ENCODE peak calls at places on chromosomes 2 and 18, in ten cellular contexts. U is uterus, F is lung, M is A549, Q is left lung, T is right lobe of liver, J is PC-3, X is heart right ventricle, P is cardiac muscle cell, G is right atrium auricular region. C is an unnamed sample. For H3K4me1, the result is how much of the 10 kb centered on the place peaks cover.

GRCh38 chr2:3189076-3189591 is 188.5 kb downstream of the EIPR1 start:
- DNase-seq in U (no peak), G (no peak), Q (no peak), T (no peak), M (no peak), F (no peak), J (peak), P (no peak), X (no peak), C (peak)

GRCh38 chr2:176085861-176086771 is 2.4 kb upstream of the EVX2 start:
- DNase-seq in X (no peak), G (no peak), F (no peak), Q (no peak), M (peak), T (peak), J (peak), P (peak), U (no peak), C (peak)

GRCh38 chr2:165874445-165875039 is 79.0 kb downstream of the TTC21B start:
- DNase-seq in J (peak), Q (no peak), X (no peak), M (peak), P (peak), F (no peak), T (no peak), U (no peak), G (no peak), C (no peak)

GRCh38 chr2:102425441-102426132 is 2.6 kb downstream of the IL18RAP start:
- DNase-seq in T (no peak), X (no peak), G (no peak), Q (no peak), P (no peak), M (no peak), U (no peak), J (no peak), F (no peak), C (no peak)

GRCh38 chr2:74735544-74735943 is 81.5 kb downstream of the SEMA4F start:
- DNase-seq in X (no peak), Q (no peak), F (no peak), J (peak), M (no peak), T (no peak), P (no peak), G (no peak), U (no peak), C (no peak)

GRCh38 chr2:106104332-106105062 is 89.6 kb downstream of the UXS1 start:
- DNase-seq in U (no peak), P (peak), T (no peak), G (no peak), F (peak), J (peak), M (peak), X (no peak), Q (no peak), C (peak)

GRCh38 chr2:239283961-239284801 is 116.6 kb downstream of the HDAC4 start:
- DNase-seq in P (no peak), X (peak), G (no peak), M (no peak), T (no peak), F (no peak), U (no peak), J (no peak), Q (peak), C (peak)

GRCh38 chr2:48414980-48415764 is 114.8 kb upstream of the STON1 start:
- DNase-seq in M (no peak), X (no peak), G (no peak), J (no peak), Q (peak), U (no peak), T (peak), F (no peak), P (peak), C (no peak)

GRCh38 chr2:206962966-206963365 is 23.6 kb downstream of the CPO start:
- DNase-seq in U (no peak), Q (no peak), F (no peak), G (no peak), J (no peak), T (no peak), X (no peak), P (no peak), M (no peak), C (no peak)

GRCh38 chr2:240840435-240841060 is 20.5 kb upstream of the KIF1A start:
- DNase-seq in M (peak), Q (no peak), P (peak), X (peak), T (no peak), U (no peak), J (peak), G (no peak), F (peak), C (no peak)

GRCh38 chr2:110157153-110157793 is 41.7 kb upstream of the MALL start:
- DNase-seq in X (no peak), T (no peak), J (peak), P (peak), M (peak), Q (no peak), U (no peak), G (no peak), F (peak), C (peak)

GRCh38 chr2:24926602-24927252 is 6.7 kb upstream of the ADCY3 start:
- DNase-seq in T (peak), P (peak), U (peak), F (peak), M (no peak), G (peak), X (peak), J (no peak), Q (peak), C (no peak)

GRCh38 chr2:127413782-127414743 is 4.2 kb upstream of the PROC start:
- DNase-seq in T (no peak), P (peak), X (no peak), U (no peak), M (peak), F (no peak), G (no peak), Q (no peak), J (peak), C (no peak)

GRCh38 chr2:193561054-193561453 is 1366.3 kb upstream of the TMEFF2 start:
- DNase-seq in T (no peak), G (no peak), X (no peak), M (no peak), U (no peak), Q (no peak), F (no peak), J (no peak), P (no peak), C (no peak)

GRCh38 chr2:227043981-227044380 is 120.0 kb downstream of the COL4A4 start:
- DNase-seq in G (no peak), T (no peak), F (no peak), X (no peak), M (no peak), U (no peak), Q (no peak), P (no peak), J (no peak), C (no peak)

GRCh38 chr2:232543928-232544631 is 4.6 kb downstream of the CHRNG start:
- DNase-seq in U (peak), Q (no peak), F (no peak), M (no peak), X (no peak), T (peak), P (no peak), J (no peak), G (no peak), C (no peak)

GRCh38 chr2:113791697-113792590 is 35.5 kb upstream of the SLC35F5 start:
- DNase-seq in M (peak), F (no peak), U (no peak), P (no peak), J (peak), G (no peak), X (no peak), T (no peak), Q (no peak), C (no peak)

GRCh38 chr2:82169379-82169778 is 1864.8 kb upstream of the LRRTM1 start:
- DNase-seq in G (no peak), P (no peak), M (no peak), X (no peak), U (no peak), T (no peak), J (no peak), Q (no peak), F (no peak), C (no peak)

GRCh38 chr18:45839415-45840395 is 14.2 kb downstream of the SIGLEC15 start:
- DNase-seq in X (no peak), P (peak), M (peak), F (no peak), Q (no peak), T (no peak), J (peak), G (no peak), U (no peak), C (peak)

GRCh38 chr18:75538727-75539126 is 111.2 kb upstream of the SMIM21 start:
- DNase-seq in M (no peak), T (no peak), X (no peak), J (no peak), G (no peak), P (peak), F (peak), Q (no peak), U (no peak), C (no peak)

GRCh38 chr18:55524353-55525123 is 63.5 kb downstream of the TCF4 start:
- DNase-seq in T (no peak), X (no peak), P (no peak), Q (no peak), F (no peak), U (no peak), G (no peak), M (no peak), J (no peak), C (no peak)

GRCh38 chr2:38748391-38748790 is 2.8 kb downstream of the SRSF7 start:
- DNase-seq in X (no peak), U (no peak), G (no peak), J (no peak), T (no peak), M (no peak), Q (no peak), F (no peak), P (no peak), C (no peak)

GRCh38 chr2:98875081-98875728 is 60.8 kb downstream of the CRACDL start:
- DNase-seq in M (no peak), X (no peak), F (peak), Q (no peak), U (no peak), P (no peak), T (no peak), G (no peak), J (no peak), C (no peak)

GRCh38 chr2:242034996-242035814 is 165.7 kb downstream of the RTP5 start:
- DNase-seq in G (no peak), P (no peak), F (no peak), Q (peak), J (no peak), M (no peak), X (no peak), T (no peak), U (no peak), C (peak)

GRCh38 chr2:136182315-136182714 is 64.4 kb upstream of the CXCR4 start:
- DNase-seq in Q (no peak), T (no peak), J (no peak), M (no peak), U (no peak), F (no peak), P (no peak), X (no peak), G (no peak), C (no peak)

GRCh38 chr2:171792922-171793580 is 101.0 kb downstream of the SLC25A12 start:
- DNase-seq in X (no peak), P (no peak), U (no peak), T (no peak), M (no peak), J (no peak), F (no peak), G (no peak), Q (no peak), C (no peak)

GRCh38 chr2:165601866-165602636 is 132.6 kb downstream of the CSRNP3 start:
- DNase-seq in Q (no peak), J (peak), P (peak), M (peak), U (no peak), F (no peak), X (no peak), G (no peak), T (no peak), C (no peak)

GRCh38 chr2:240300261-240300821 is 135.1 kb upstream of the GPC1 start:
- DNase-seq in F (peak), Q (no peak), J (no peak), T (no peak), G (peak), U (no peak), M (no peak), P (no peak), X (no peak), C (peak)

GRCh38 chr2:63840081-63840784 is 1.5 kb upstream of the UGP2 start:
- DNase-seq in J (peak), X (no peak), M (no peak), P (no peak), G (no peak), U (no peak), F (peak), T (peak), Q (no peak), C (peak)

GRCh38 chr2:160433466-160434172 is 60.0 kb downstream of the RBMS1 start:
- DNase-seq in P (no peak), M (no peak), X (no peak), Q (no peak), T (no peak), U (no peak), F (no peak), J (peak), G (no peak), C (no peak)

GRCh38 chr2:123043458-123043857 is 981.6 kb upstream of the CNTNAP5 start:
- DNase-seq in F (no peak), M (no peak), X (no peak), U (no peak), Q (no peak), J (no peak), P (no peak), T (no peak), G (no peak), C (no peak)

GRCh38 chr2:64402876-64403275 is 51.1 kb upstream of the LGALSL start:
- DNase-seq in T (no peak), X (no peak), F (no peak), J (peak), Q (no peak), U (no peak), M (no peak), G (no peak), P (peak), C (no peak)

DNA sequence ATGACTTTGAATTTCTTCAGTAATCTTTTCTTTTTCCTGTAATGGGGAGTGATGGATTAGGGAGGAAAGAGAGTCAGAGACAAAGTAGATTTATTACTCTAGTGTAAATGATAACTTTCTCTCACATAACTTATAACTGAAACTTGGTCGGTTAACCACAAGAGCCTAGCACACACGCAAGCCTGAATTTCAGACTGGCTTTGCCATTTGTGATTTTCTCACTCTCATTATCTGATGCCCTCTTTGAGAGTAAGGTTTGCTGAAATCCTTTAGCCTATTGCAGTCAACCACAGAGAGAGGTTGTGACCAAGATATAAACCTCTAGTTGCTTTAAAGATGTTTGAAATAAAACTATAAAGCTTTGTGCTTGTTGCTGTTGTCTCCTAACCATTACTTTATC is 117.9 kb upstream of the NETO1 start:
- DNase-seq in F (no peak), Q (no peak), G (no peak), X (no peak), T (no peak), M (no peak), P (no peak), U (no peak), J (peak), C (no peak)
- H3K27ac ChIP-seq in F (no peak), Q (no peak), G (no peak), X (no peak), T (no peak), M (no peak), P (no peak), U (no peak), J (peak), C (no peak)

DNA sequence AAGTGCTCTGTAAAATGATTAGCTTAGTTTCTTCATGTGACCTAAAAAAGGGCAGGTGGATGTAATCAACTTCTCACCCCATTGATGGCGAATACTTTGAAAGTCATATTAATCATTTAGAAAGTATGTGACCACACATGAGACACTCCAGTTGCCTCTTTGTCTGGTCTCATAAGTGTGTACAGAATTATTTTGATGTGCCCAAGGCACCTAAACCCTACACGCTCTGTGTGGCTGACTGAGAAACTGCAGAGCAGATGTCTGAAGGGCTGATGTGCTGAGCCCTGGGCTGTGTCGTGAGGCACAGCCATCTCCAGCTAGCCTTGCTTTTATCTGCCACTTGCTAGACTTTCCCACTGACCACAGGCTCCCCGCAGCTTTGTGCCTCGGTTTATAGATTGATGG is 26.9 kb downstream of the SGPP2 start:
- DNase-seq in P (no peak), G (no peak), X (no peak), F (no peak), J (no peak), M (no peak), U (no peak), T (no peak), Q (no peak), C (no peak)
- TF ChIP-seq CTCF in P (no peak), G (no peak), X (no peak), F (no peak), J (no peak), M (no peak), U (no peak), T (no peak), Q (no peak), C (no peak)

DNA sequence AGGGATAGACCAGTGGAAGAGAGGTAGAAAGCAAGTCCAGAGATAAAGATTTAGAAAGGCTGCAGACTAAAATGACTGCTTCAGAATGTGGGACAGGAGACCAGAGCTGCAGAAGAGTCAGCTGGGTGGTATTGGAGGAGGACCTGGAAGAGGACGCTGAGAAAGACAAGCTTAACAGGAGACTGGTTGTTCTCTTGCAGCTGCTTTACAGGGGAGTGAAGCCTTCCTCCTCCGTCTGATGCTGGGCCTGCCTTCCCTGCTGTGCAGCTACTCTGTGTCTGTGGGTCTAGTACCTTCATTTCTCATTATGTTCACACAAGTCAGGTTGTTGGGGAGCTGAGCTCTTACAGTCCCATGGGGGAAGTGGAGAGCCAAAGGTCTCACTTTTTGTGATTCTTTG is 35.7 kb downstream of the SPATS2L start:
- DNase-seq in P (no peak), F (no peak), U (no peak), G (no peak), Q (no peak), M (no peak), J (no peak), X (no peak), T (no peak), C (no peak)
- H3K4me1 ChIP-seq in P (under half), F (under half), U (under half), G (under half), Q (under half), M (under half), J (under half), X (half or more), T (under half), C (under half)

DNA sequence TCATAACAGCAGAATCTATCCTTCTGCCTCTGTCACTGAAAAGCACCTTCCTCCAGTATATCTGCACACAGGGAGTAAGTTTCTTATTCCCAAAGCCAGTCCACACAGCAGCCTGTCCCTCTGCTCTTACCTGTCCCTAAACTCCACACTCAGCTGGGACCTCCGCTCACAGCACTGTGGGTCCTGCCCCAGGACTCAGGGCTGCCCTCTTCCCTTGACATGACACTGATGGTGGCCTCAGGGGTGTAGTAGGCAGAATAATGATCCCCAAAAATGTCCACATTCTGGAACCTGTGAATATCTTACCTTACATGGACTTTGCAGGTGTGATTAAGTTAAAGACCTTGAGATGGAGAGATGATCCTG is 39.7 kb upstream of the EML4 start:
- DNase-seq in F (no peak), Q (no peak), P (no peak), U (no peak), J (no peak), G (no peak), X (no peak), T (no peak), M (no peak), C (no peak)
- H3K27ac ChIP-seq in F (no peak), Q (no peak), P (no peak), U (peak), J (no peak), G (no peak), X (peak), T (no peak), M (peak), C (peak)

C was measured in Peyer's patch.